ENCODE peak calls at places on chromosomes 12 and 14, in four cellular contexts. One of them, this sample, is unnamed.

GRCh38 chr14:100138082-100138787 is 21.2 kb downstream of the DEGS2 start:
- DNase-seq in amniotic stem cell: no peak
- DNase-seq in tibial artery: no peak
- DNase-seq in skeletal muscle cell: no peak
- DNase-seq in this sample: no peak

GRCh38 chr14:93962701-93963601 is 13.4 kb downstream of the ASB2 start:
- DNase-seq in amniotic stem cell: no peak
- DNase-seq in tibial artery: no peak
- DNase-seq in skeletal muscle cell: no peak
- DNase-seq in this sample: no peak

GRCh38 chr14:23302290-23303225 is at the start of gene PPP1R3E:
- DNase-seq in amniotic stem cell: no peak
- DNase-seq in tibial artery: peak; percentile 68
- DNase-seq in skeletal muscle cell: no peak
- DNase-seq in this sample: peak; percentile 69

GRCh38 chr12:54144738-54145137 is 44.0 kb downstream of the SMUG1 start:
- DNase-seq in amniotic stem cell: no peak
- DNase-seq in tibial artery: no peak
- DNase-seq in skeletal muscle cell: no peak
- DNase-seq in this sample: no peak

GRCh38 chr12:107271523-107271922 is 178.2 kb upstream of the CRY1 start:
- DNase-seq in amniotic stem cell: no peak
- DNase-seq in tibial artery: no peak
- DNase-seq in skeletal muscle cell: no peak
- DNase-seq in this sample: no peak

GRCh38 chr14:24411468-24412454 is 13.0 kb downstream of the NYNRIN start:
- DNase-seq in amniotic stem cell: no peak
- DNase-seq in tibial artery: no peak
- DNase-seq in skeletal muscle cell: no peak
- DNase-seq in this sample: no peak

GRCh38 chr12:111788178-111788654 is 21.5 kb downstream of the ALDH2 start:
- DNase-seq in amniotic stem cell: no peak
- DNase-seq in tibial artery: no peak
- DNase-seq in skeletal muscle cell: peak; percentile 18
- DNase-seq in this sample: peak; percentile 28

GRCh38 chr12:70928066-70928465 is 7.5 kb upstream of the PTPRR start:
- DNase-seq in amniotic stem cell: no peak
- DNase-seq in tibial artery: no peak
- DNase-seq in skeletal muscle cell: no peak
- DNase-seq in this sample: no peak

GRCh38 chr14:87883750-87884149 is 109.2 kb downstream of the GALC start:
- DNase-seq in amniotic stem cell: no peak
- DNase-seq in tibial artery: no peak
- DNase-seq in skeletal muscle cell: no peak
- DNase-seq in this sample: no peak

GRCh38 chr14:100604709-100605108 is 17.5 kb upstream of the BEGAIN start:
- DNase-seq in amniotic stem cell: no peak
- DNase-seq in tibial artery: no peak
- DNase-seq in skeletal muscle cell: no peak
- DNase-seq in this sample: no peak

GRCh38 chr14:20750194-20750593 is 4.5 kb downstream of the EDDM3A start:
- DNase-seq in amniotic stem cell: no peak
- DNase-seq in tibial artery: no peak
- DNase-seq in skeletal muscle cell: no peak
- DNase-seq in this sample: no peak

GRCh38 chr12:5433081-5433839 is 1.4 kb downstream of the NTF3 start:
- DNase-seq in amniotic stem cell: no peak
- DNase-seq in tibial artery: peak; percentile 49
- DNase-seq in skeletal muscle cell: no peak
- DNase-seq in this sample: no peak

GRCh38 chr14:58455593-58456265 is 28.2 kb downstream of the KIAA0586 start:
- DNase-seq in amniotic stem cell: peak; percentile 31
- DNase-seq in tibial artery: no peak
- DNase-seq in skeletal muscle cell: no peak
- DNase-seq in this sample: no peak

GRCh38 chr12:4026476-4026875 is 153.3 kb upstream of the PARP11 start:
- DNase-seq in amniotic stem cell: no peak
- DNase-seq in tibial artery: no peak
- DNase-seq in skeletal muscle cell: no peak
- DNase-seq in this sample: no peak

GRCh38 chr12:54052745-54053624 is 650 bp upstream of the HOXC4 start:
- DNase-seq in amniotic stem cell: no peak
- DNase-seq in tibial artery: no peak
- DNase-seq in skeletal muscle cell: no peak
- DNase-seq in this sample: no peak

GRCh38 chr14:103057372-103058208 is at the start of gene CDC42BPB:
- DNase-seq in amniotic stem cell: peak; percentile 65
- DNase-seq in tibial artery: peak; percentile 86
- DNase-seq in skeletal muscle cell: peak; percentile 72
- DNase-seq in this sample: peak; percentile 89

GRCh38 chr14:36676236-36676635 is 14.6 kb downstream of the PAX9 start:
- DNase-seq in amniotic stem cell: no peak
- DNase-seq in tibial artery: no peak
- DNase-seq in skeletal muscle cell: no peak
- DNase-seq in this sample: no peak

GRCh38 chr12:131596115-131596514 is 114.8 kb upstream of the SFSWAP start:
- DNase-seq in amniotic stem cell: no peak
- DNase-seq in tibial artery: no peak
- DNase-seq in skeletal muscle cell: no peak
- DNase-seq in this sample: no peak

GRCh38 chr14:100653409-100653808 is 66.2 kb upstream of the BEGAIN start:
- DNase-seq in amniotic stem cell: no peak
- DNase-seq in tibial artery: no peak
- DNase-seq in skeletal muscle cell: no peak
- DNase-seq in this sample: no peak

GRCh38 chr14:101588990-101589389 is 27.7 kb downstream of the DIO3 start:
- DNase-seq in amniotic stem cell: no peak
- DNase-seq in tibial artery: no peak
- DNase-seq in skeletal muscle cell: no peak
- DNase-seq in this sample: no peak

GRCh38 chr14:54549862-54550261 is 17.1 kb upstream of the SAMD4A start:
- DNase-seq in amniotic stem cell: no peak
- DNase-seq in tibial artery: no peak
- DNase-seq in skeletal muscle cell: no peak
- DNase-seq in this sample: no peak

GRCh38 chr14:98926151-98926550 is 345.8 kb downstream of the BCL11B start:
- DNase-seq in amniotic stem cell: no peak
- DNase-seq in tibial artery: peak; percentile 5
- DNase-seq in skeletal muscle cell: no peak
- DNase-seq in this sample: no peak

This sample was measured in left ventricle myocardium inferior.